ENCODE peak calls at places on chromosomes 3 and 15, in four cellular contexts. K is K562, P is HepG2, F is GM12878. U is an unnamed sample.

GRCh38 chr15:91942676-91943417 is 89.3 kb downstream of the SLCO3A1 start:
- DNase-seq in F (no peak), K (no peak), P (peak; percentile 27), U (no peak)

GRCh38 chr3:24680214-24680967 is 185.7 kb upstream of the THRB start:
- DNase-seq in F (no peak), P (peak; percentile 29), K (peak; percentile 73), U (peak; percentile 83)

GRCh38 chr15:85406916-85407315 is 26.5 kb downstream of the AKAP13 start:
- DNase-seq in P (no peak), F (no peak), K (no peak), U (no peak)

GRCh38 chr3:142057331-142057725 is 92.0 kb downstream of the TFDP2 start:
- DNase-seq in K (no peak), F (no peak), P (no peak), U (no peak)

GRCh38 chr15:41285285-41285684 is 47.1 kb downstream of the OIP5 start:
- DNase-seq in K (no peak), P (no peak), F (no peak), U (no peak)

GRCh38 chr15:79901958-79902357 is 5.1 kb upstream of the MTHFS start:
- DNase-seq in P (no peak), F (peak; percentile 90), K (no peak), U (no peak)

GRCh38 chr3:18079739-18080138 is 337.3 kb upstream of the TBC1D5 start:
- DNase-seq in K (no peak), P (no peak), F (no peak), U (no peak)

GRCh38 chr3:133490468-133491351 is 82.8 kb upstream of the CDV3 start:
- DNase-seq in P (no peak), K (no peak), F (peak; percentile 76), U (no peak)

GRCh38 chr15:40310001-40310959 is 2.5 kb upstream of the PLCB2 start:
- DNase-seq in K (peak; percentile 79), F (peak; percentile 17), P (peak; percentile 46), U (peak; percentile 85)

GRCh38 chr15:66859688-66860253 is 157.7 kb downstream of the SMAD6 start:
- DNase-seq in P (no peak), F (no peak), K (no peak), U (no peak)

GRCh38 chr3:127074900-127075360 is 92.0 kb downstream of the PLXNA1 start:
- DNase-seq in K (no peak), P (no peak), F (peak; percentile 62), U (peak; percentile 26)

GRCh38 chr15:35507932-35508638 is 37.9 kb downstream of the DPH6 start:
- DNase-seq in P (no peak), F (no peak), K (no peak), U (no peak)

GRCh38 chr15:88060383-88060782 is 196.2 kb downstream of the NTRK3 start:
- DNase-seq in F (no peak), K (no peak), P (no peak), U (no peak)

GRCh38 chr3:156256256-156256655 is 135.9 kb downstream of the KCNAB1 start:
- DNase-seq in K (no peak), P (no peak), F (no peak), U (no peak)

GRCh38 chr3:186492594-186492993 is 51.6 kb downstream of the CRYGS start:
- DNase-seq in P (no peak), F (no peak), K (no peak), U (no peak)

GRCh38 chr3:187765342-187765741 is 20.1 kb upstream of the BCL6 start:
- DNase-seq in F (no peak), K (no peak), P (no peak), U (no peak)

GRCh38 chr3:67522081-67522480 is 132.3 kb downstream of the SUCLG2 start:
- DNase-seq in P (no peak), K (no peak), F (no peak), U (no peak)

GRCh38 chr3:95522449-95522848 is 1291.9 kb upstream of the EPHA6 start:
- DNase-seq in P (no peak), F (no peak), K (no peak), U (no peak)

GRCh38 chr3:9147215-9147895 is 102.1 kb downstream of the SRGAP3 start:
- DNase-seq in F (no peak), K (no peak), P (no peak), U (no peak)

GRCh38 chr3:189841474-189842205 is 210.5 kb downstream of the TP63 start:
- DNase-seq in K (no peak), F (no peak), P (no peak), U (no peak)

GRCh38 chr3:159832024-159832423 is 156.6 kb upstream of the IL12A start:
- DNase-seq in P (no peak), K (no peak), F (peak; percentile 25), U (no peak)

GRCh38 chr15:75361989-75362641 is 6.3 kb downstream of the MAN2C1 start:
- DNase-seq in F (no peak), K (no peak), P (no peak), U (no peak)

GRCh38 chr15:93236924-93237323 is 147.9 kb upstream of the RGMA start:
- DNase-seq in F (no peak), P (no peak), K (no peak), U (no peak)

GRCh38 chr15:93235321-93235720 is 146.3 kb upstream of the RGMA start:
- DNase-seq in F (no peak), K (no peak), P (no peak), U (no peak)

GRCh38 chr15:93233710-93234109 is 144.7 kb upstream of the RGMA start:
- DNase-seq in P (no peak), F (no peak), K (no peak), U (no peak)

GRCh38 chr15:93238641-93239040 is 149.6 kb upstream of the RGMA start:
- DNase-seq in F (no peak), P (no peak), K (no peak), U (no peak)

DNA sequence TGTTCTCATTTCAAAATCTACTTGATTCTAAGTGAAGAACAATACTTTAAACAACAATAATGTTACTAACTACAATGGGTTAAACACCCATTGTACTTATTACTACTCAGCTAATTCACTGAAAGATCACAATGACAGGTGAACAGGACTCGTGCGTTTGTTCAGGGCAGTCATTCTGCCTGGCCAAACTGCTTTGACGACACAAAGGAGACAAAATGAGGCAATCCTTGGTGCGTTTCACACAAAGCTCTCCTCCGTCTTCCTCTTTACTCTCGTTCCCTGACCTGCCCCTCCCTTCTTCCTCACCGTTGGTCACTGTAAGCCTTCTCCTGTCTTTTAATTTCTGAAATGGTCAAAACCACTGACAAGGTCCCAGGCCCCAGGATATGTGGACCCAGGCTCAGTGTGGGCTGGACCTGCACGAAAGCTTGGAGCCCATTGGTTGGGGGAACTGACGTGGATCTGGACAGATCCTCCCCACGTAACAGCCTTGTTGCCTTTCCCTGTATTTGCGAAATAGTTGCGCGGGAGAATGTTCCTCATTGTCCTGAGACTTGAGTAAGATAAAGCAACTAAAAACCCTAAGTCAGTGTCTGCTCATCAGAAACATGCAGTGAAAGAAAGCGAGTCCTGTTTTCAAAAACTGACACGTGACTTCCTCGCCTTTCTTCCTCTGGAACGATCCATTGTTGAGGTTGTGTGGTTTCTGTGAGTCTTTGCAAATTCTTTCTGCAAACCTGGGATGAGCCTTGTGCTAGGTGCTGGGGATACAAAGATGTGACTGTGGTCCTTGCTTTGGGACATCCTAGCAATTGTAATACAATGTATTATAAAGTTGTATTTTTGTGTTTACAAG is 147.1 kb upstream of the RGMA start:
- DNase-seq in K (no peak), F (no peak), P (no peak), U (no peak)
- TF ChIP-seq ESRRA in K (no peak), F (no peak), P (no peak), U (no peak)

GRCh38 chr3:57659810-57660439 is 33.0 kb downstream of the DENND6A start:
- DNase-seq in P (no peak), F (no peak), K (no peak), U (no peak)
- TF ChIP-seq NR2C2 in P (no peak), F (no peak), K (no peak), U (no peak)

GRCh38 chr15:69843927-69844326 is 253.8 kb downstream of the TLE3 start:
- DNase-seq in K (no peak), F (no peak), P (no peak), U (no peak)
- TF ChIP-seq ETV6 in K (no peak), F (no peak), P (no peak), U (no peak)

DNA sequence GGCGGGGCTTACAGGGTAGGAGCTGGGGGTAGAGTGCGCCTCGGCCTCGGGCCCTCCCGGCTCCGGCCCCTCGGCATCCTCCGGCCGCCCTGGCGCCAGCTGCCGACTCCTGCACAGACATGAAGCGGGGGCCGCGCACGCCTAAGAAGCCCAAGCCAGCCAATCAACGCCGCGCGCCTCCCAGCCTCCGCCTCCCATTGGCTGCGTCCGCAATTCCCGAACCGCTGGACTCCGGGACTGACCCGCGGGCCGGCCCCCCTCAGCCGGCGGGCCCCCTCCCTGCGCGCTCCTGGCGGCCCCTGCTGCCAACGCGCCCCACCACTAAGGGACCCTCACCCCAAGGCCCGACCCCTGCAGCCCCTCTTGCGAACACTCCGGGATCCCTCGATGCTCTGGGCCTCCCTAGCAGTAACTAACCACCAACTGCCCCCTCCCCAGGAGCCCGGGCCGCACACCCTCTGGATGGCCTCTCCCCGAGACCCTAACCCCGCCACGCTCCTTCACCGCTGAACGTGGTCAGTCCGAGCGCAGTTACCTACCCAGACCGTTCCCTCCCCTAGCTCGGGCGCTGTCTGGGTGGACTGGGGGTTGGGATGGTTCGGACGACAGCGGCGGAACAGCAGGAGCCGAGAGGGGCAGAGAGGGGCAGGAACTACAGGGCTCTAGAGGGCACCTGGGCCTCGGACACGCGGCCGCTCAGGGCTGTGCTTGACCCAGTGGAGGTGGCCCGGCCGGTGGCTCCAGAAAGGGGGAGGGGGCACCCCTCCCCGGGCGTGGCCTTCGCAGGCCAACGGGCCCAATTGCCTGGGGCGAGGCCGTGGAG is 5.0 kb downstream of the GATA2 start:
- DNase-seq in P (peak; percentile 89), F (no peak), K (peak; percentile 83), U (peak; percentile 91)
- TF ChIP-seq ESRRA in P (no peak), F (no peak), K (no peak), U (no peak)

DNA sequence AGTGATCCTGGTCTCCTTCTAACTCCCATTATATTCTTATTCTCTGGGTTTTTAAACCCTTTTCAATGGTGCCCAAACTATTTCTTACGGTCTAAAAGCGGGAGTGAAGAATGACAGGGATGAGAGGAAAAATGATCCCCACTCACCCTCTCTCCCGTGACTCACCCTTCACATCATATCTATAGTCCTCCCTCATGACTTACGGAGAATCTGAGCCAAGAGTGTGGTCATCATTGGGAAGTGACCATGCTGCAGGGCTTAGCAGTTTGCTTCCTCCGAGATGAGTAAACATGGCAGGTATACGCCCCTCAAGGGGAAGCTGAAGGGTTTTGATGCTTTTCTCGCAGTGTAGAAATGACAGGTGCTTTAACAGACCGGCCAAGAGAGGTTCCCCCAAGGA is 274.0 kb downstream of the RYR3 start:
- DNase-seq in F (no peak), K (no peak), P (no peak), U (no peak)
- TF ChIP-seq NR2C2 in F (no peak), K (no peak), P (no peak), U (no peak)